ENCODE peak calls at places on chromosomes 1 and 21, in ten cellular contexts. N is GM23338, S is posterior cingulate gyrus, E is aorta, D is adrenal gland, R is GM03348, O is ELR, X is COR-L47, M is NCI-H446 treated with DMSO at 0.1 percent for 48 hours, J is psoas muscle. T is an unnamed sample.

GRCh38 chr1:150686275-150686674 is 10.7 kb downstream of the GOLPH3L start:
- DNase-seq in X (no peak), S (no peak), R (no peak), O (no peak), N (no peak), D (no peak), J (no peak), E (no peak), M (no peak), T (no peak)

GRCh38 chr1:2046225-2046917 is 3.8 kb upstream of the PRKCZ start:
- DNase-seq in S (peak), R (peak), X (no peak), N (peak), O (peak), J (no peak), D (peak), E (no peak), M (no peak), T (peak)

GRCh38 chr1:213135572-213135971 is 84.5 kb downstream of the RPS6KC1 start:
- DNase-seq in N (no peak), M (no peak), X (no peak), R (peak), O (peak), D (no peak), S (no peak), J (no peak), E (no peak), T (peak)

GRCh38 chr1:234368320-234369032 is 4.8 kb upstream of the COA6 start:
- DNase-seq in D (no peak), O (no peak), E (no peak), X (no peak), S (peak), R (no peak), J (no peak), M (no peak), N (no peak), T (no peak)

GRCh38 chr1:168637350-168637991 is 61.1 kb downstream of the XCL1 start:
- DNase-seq in E (no peak), O (peak), X (peak), R (no peak), S (no peak), M (peak), N (peak), J (no peak), D (no peak), T (peak)

GRCh38 chr1:28437260-28437923 is 67.9 kb downstream of the PHACTR4 start:
- DNase-seq in N (no peak), D (peak), M (no peak), S (no peak), O (peak), X (no peak), E (no peak), J (peak), R (no peak), T (no peak)

GRCh38 chr1:182249201-182249676 is 142.4 kb downstream of the GLUL start:
- DNase-seq in O (no peak), M (no peak), X (no peak), R (no peak), N (no peak), J (no peak), E (no peak), D (no peak), S (no peak), T (no peak)

GRCh38 chr1:247111259-247111635 is 7.1 kb upstream of the ZNF669 start:
- DNase-seq in J (no peak), R (peak), X (no peak), E (peak), N (peak), M (no peak), O (peak), S (no peak), D (no peak), T (no peak)

GRCh38 chr1:172132836-172133235 is 287.6 kb upstream of the C1orf105 start:
- DNase-seq in E (no peak), O (no peak), J (no peak), N (no peak), M (no peak), D (no peak), X (no peak), R (no peak), S (no peak), T (no peak)

GRCh38 chr1:228837817-228838716 is 102.8 kb downstream of the RHOU start:
- DNase-seq in X (no peak), J (peak), E (no peak), D (peak), S (no peak), R (no peak), M (no peak), N (no peak), O (peak), T (peak)

GRCh38 chr1:85283475-85284199 is 7.2 kb upstream of the BCL10 start:
- DNase-seq in E (no peak), X (no peak), J (peak), O (no peak), S (no peak), N (peak), M (peak), R (no peak), D (peak), T (peak)

GRCh38 chr1:109790735-109791494 is 27.2 kb upstream of the EPS8L3 start:
- DNase-seq in E (peak), X (no peak), R (no peak), S (no peak), N (peak), M (no peak), J (peak), O (peak), D (peak), T (peak)

GRCh38 chr1:23913212-23913880 is at the start of gene CNR2:
- DNase-seq in M (no peak), E (no peak), X (no peak), S (no peak), R (no peak), O (no peak), J (no peak), N (no peak), D (no peak), T (no peak)

GRCh38 chr1:218557731-218558130 is 212.6 kb downstream of the TGFB2 start:
- DNase-seq in M (no peak), O (no peak), X (peak), E (no peak), R (no peak), N (peak), S (no peak), J (no peak), D (peak), T (peak)

GRCh38 chr1:75265792-75266191 is 131.6 kb downstream of the LHX8 start:
- DNase-seq in E (no peak), S (no peak), N (peak), M (peak), J (no peak), R (peak), D (no peak), O (peak), X (peak), T (peak)

GRCh38 chr1:43960798-43961197 is 9.0 kb upstream of the DPH2 start:
- DNase-seq in M (no peak), D (no peak), S (no peak), N (no peak), J (no peak), X (no peak), R (no peak), E (no peak), O (no peak), T (no peak)

GRCh38 chr1:58576727-58577675 is at the start of gene TACSTD2:
- DNase-seq in E (peak), J (peak), D (no peak), M (no peak), R (peak), S (no peak), N (peak), O (no peak), X (no peak), T (peak)

GRCh38 chr1:84605157-84605556 is 30.9 kb upstream of the CTBS start:
- DNase-seq in X (no peak), R (no peak), N (no peak), O (no peak), J (no peak), S (no peak), M (no peak), E (no peak), D (no peak), T (no peak)

GRCh38 chr1:147515046-147515869 is 26.0 kb upstream of the BCL9 start:
- DNase-seq in E (no peak), J (no peak), M (no peak), O (peak), R (peak), D (no peak), N (peak), X (peak), S (no peak), T (peak)

GRCh38 chr1:184888505-184888904 is 85.8 kb downstream of the NIBAN1 start:
- DNase-seq in X (no peak), O (peak), S (no peak), R (peak), J (no peak), N (no peak), E (no peak), M (peak), D (no peak), T (no peak)

GRCh38 chr1:67004176-67004575 is 49.8 kb downstream of the SLC35D1 start:
- DNase-seq in N (no peak), D (no peak), J (no peak), O (no peak), S (no peak), X (peak), R (no peak), E (no peak), M (no peak), T (peak)

GRCh38 chr1:40633563-40634376 is 31.7 kb downstream of the RIMS3 start:
- DNase-seq in E (no peak), N (no peak), S (no peak), M (no peak), O (no peak), X (no peak), J (peak), D (peak), R (no peak), T (no peak)

GRCh38 chr21:17451364-17451869 is 61.4 kb upstream of the CXADR start:
- DNase-seq in D (peak), M (peak), S (no peak), R (peak), E (no peak), X (no peak), N (no peak), J (no peak), O (peak), T (no peak)

GRCh38 chr1:101257500-101258325 is 20.9 kb downstream of the S1PR1 start:
- DNase-seq in S (no peak), J (no peak), N (no peak), D (no peak), X (no peak), E (no peak), O (no peak), M (peak), R (no peak), T (peak)

GRCh38 chr1:178512566-178513277 is at the start of gene TEX35:
- DNase-seq in X (no peak), O (no peak), J (no peak), E (peak), S (no peak), M (no peak), R (no peak), N (no peak), D (no peak), T (no peak)

GRCh38 chr1:171742577-171742922 is 685 bp upstream of the VAMP4 start:
- DNase-seq in M (no peak), J (no peak), O (peak), R (peak), D (peak), N (peak), S (peak), E (peak), X (peak), T (peak)